ENCODE peak calls at places on chromosomes 7 and 10, in ten cellular contexts. One of them, this sample, is unnamed.

GRCh38 chr7:151590801-151591771 is 71.4 kb upstream of the RHEB start:
- DNase-seq in CD4-positive, alpha-beta T cell: no peak
- DNase-seq in RWPE1: no peak
- DNase-seq in GM13977: no peak
- DNase-seq in neural progenitor cell: no peak
- DNase-seq in GM06990: no peak
- DNase-seq in heart right ventricle: no peak
- DNase-seq in spleen: no peak
- DNase-seq in fibroblast of mammary gland: no peak
- DNase-seq in BJ: no peak
- DNase-seq in this sample: no peak

GRCh38 chr7:55233001-55233400 is 132.1 kb upstream of the LANCL2 start:
- DNase-seq in CD4-positive, alpha-beta T cell: no peak
- DNase-seq in RWPE1: no peak
- DNase-seq in GM13977: no peak
- DNase-seq in neural progenitor cell: no peak
- DNase-seq in GM06990: no peak
- DNase-seq in heart right ventricle: no peak
- DNase-seq in spleen: no peak
- DNase-seq in fibroblast of mammary gland: no peak
- DNase-seq in BJ: no peak
- DNase-seq in this sample: no peak

GRCh38 chr10:74213571-74214162 is 62.6 kb downstream of the ADK start:
- DNase-seq in CD4-positive, alpha-beta T cell: peak
- DNase-seq in RWPE1: peak
- DNase-seq in GM13977: peak
- DNase-seq in neural progenitor cell: no peak
- DNase-seq in GM06990: no peak
- DNase-seq in heart right ventricle: peak
- DNase-seq in spleen: no peak
- DNase-seq in fibroblast of mammary gland: peak
- DNase-seq in BJ: no peak
- DNase-seq in this sample: peak

GRCh38 chr7:116273918-116274301 is 63.6 kb downstream of the TES start:
- DNase-seq in CD4-positive, alpha-beta T cell: no peak
- DNase-seq in RWPE1: no peak
- DNase-seq in GM13977: no peak
- DNase-seq in neural progenitor cell: peak
- DNase-seq in GM06990: no peak
- DNase-seq in heart right ventricle: no peak
- DNase-seq in spleen: no peak
- DNase-seq in fibroblast of mammary gland: no peak
- DNase-seq in BJ: no peak
- DNase-seq in this sample: no peak

GRCh38 chr10:50464004-50464409 is 159.7 kb downstream of the SGMS1 start:
- DNase-seq in CD4-positive, alpha-beta T cell: no peak
- DNase-seq in RWPE1: no peak
- DNase-seq in GM13977: no peak
- DNase-seq in neural progenitor cell: no peak
- DNase-seq in GM06990: no peak
- DNase-seq in heart right ventricle: no peak
- DNase-seq in spleen: no peak
- DNase-seq in fibroblast of mammary gland: no peak
- DNase-seq in BJ: no peak
- DNase-seq in this sample: no peak

GRCh38 chr10:119817991-119818888 is 54.4 kb downstream of the MCMBP start:
- DNase-seq in CD4-positive, alpha-beta T cell: no peak
- DNase-seq in RWPE1: peak
- DNase-seq in GM13977: no peak
- DNase-seq in neural progenitor cell: peak
- DNase-seq in GM06990: peak
- DNase-seq in heart right ventricle: peak
- DNase-seq in spleen: peak
- DNase-seq in fibroblast of mammary gland: peak
- DNase-seq in BJ: no peak
- DNase-seq in this sample: no peak

GRCh38 chr7:126535176-126535575 is 717.6 kb downstream of the GRM8 start:
- DNase-seq in CD4-positive, alpha-beta T cell: no peak
- DNase-seq in RWPE1: no peak
- DNase-seq in GM13977: no peak
- DNase-seq in neural progenitor cell: no peak
- DNase-seq in GM06990: no peak
- DNase-seq in heart right ventricle: no peak
- DNase-seq in spleen: no peak
- DNase-seq in fibroblast of mammary gland: no peak
- DNase-seq in BJ: no peak
- DNase-seq in this sample: no peak

GRCh38 chr10:77041636-77042258 is 595.9 kb downstream of the KCNMA1 start:
- DNase-seq in CD4-positive, alpha-beta T cell: no peak
- DNase-seq in RWPE1: no peak
- DNase-seq in GM13977: no peak
- DNase-seq in neural progenitor cell: no peak
- DNase-seq in GM06990: no peak
- DNase-seq in heart right ventricle: no peak
- DNase-seq in spleen: no peak
- DNase-seq in fibroblast of mammary gland: no peak
- DNase-seq in BJ: no peak
- DNase-seq in this sample: no peak

GRCh38 chr7:51123322-51124021 is 193.1 kb downstream of the COBL start:
- DNase-seq in CD4-positive, alpha-beta T cell: peak
- DNase-seq in RWPE1: peak
- DNase-seq in GM13977: no peak
- DNase-seq in neural progenitor cell: no peak
- DNase-seq in GM06990: no peak
- DNase-seq in heart right ventricle: peak
- DNase-seq in spleen: no peak
- DNase-seq in fibroblast of mammary gland: peak
- DNase-seq in BJ: peak
- DNase-seq in this sample: peak

GRCh38 chr7:29194594-29195417 is at the start of gene CHN2:
- DNase-seq in CD4-positive, alpha-beta T cell: no peak
- DNase-seq in RWPE1: peak
- DNase-seq in GM13977: peak
- DNase-seq in neural progenitor cell: peak
- DNase-seq in GM06990: no peak
- DNase-seq in heart right ventricle: peak
- DNase-seq in spleen: peak
- DNase-seq in fibroblast of mammary gland: peak
- DNase-seq in BJ: no peak
- DNase-seq in this sample: peak

GRCh38 chr10:35574924-35575352 is 30.2 kb upstream of the GJD4 start:
- DNase-seq in CD4-positive, alpha-beta T cell: no peak
- DNase-seq in RWPE1: no peak
- DNase-seq in GM13977: no peak
- DNase-seq in neural progenitor cell: no peak
- DNase-seq in GM06990: no peak
- DNase-seq in heart right ventricle: no peak
- DNase-seq in spleen: no peak
- DNase-seq in fibroblast of mammary gland: peak
- DNase-seq in BJ: peak
- DNase-seq in this sample: no peak

GRCh38 chr10:49608925-49609282 is 1.2 kb upstream of the SLC18A3 start:
- DNase-seq in CD4-positive, alpha-beta T cell: no peak
- DNase-seq in RWPE1: no peak
- DNase-seq in GM13977: no peak
- DNase-seq in neural progenitor cell: peak
- DNase-seq in GM06990: no peak
- DNase-seq in heart right ventricle: no peak
- DNase-seq in spleen: peak
- DNase-seq in fibroblast of mammary gland: no peak
- DNase-seq in BJ: no peak
- DNase-seq in this sample: no peak

GRCh38 chr7:108000875-108001758 is 1.8 kb downstream of the LAMB1 start:
- DNase-seq in CD4-positive, alpha-beta T cell: no peak
- DNase-seq in RWPE1: no peak
- DNase-seq in GM13977: no peak
- DNase-seq in neural progenitor cell: peak
- DNase-seq in GM06990: no peak
- DNase-seq in heart right ventricle: peak
- DNase-seq in spleen: no peak
- DNase-seq in fibroblast of mammary gland: peak
- DNase-seq in BJ: no peak
- DNase-seq in this sample: no peak

GRCh38 chr7:66307591-66308215 is 102.6 kb downstream of the TPST1 start:
- DNase-seq in CD4-positive, alpha-beta T cell: no peak
- DNase-seq in RWPE1: no peak
- DNase-seq in GM13977: no peak
- DNase-seq in neural progenitor cell: no peak
- DNase-seq in GM06990: no peak
- DNase-seq in heart right ventricle: peak
- DNase-seq in spleen: no peak
- DNase-seq in fibroblast of mammary gland: peak
- DNase-seq in BJ: no peak
- DNase-seq in this sample: no peak

GRCh38 chr7:78499283-78499682 is 700.7 kb downstream of the PHTF2 start:
- DNase-seq in CD4-positive, alpha-beta T cell: no peak
- DNase-seq in RWPE1: no peak
- DNase-seq in GM13977: no peak
- DNase-seq in neural progenitor cell: no peak
- DNase-seq in GM06990: no peak
- DNase-seq in heart right ventricle: no peak
- DNase-seq in spleen: no peak
- DNase-seq in fibroblast of mammary gland: peak
- DNase-seq in BJ: no peak
- DNase-seq in this sample: no peak

DNA sequence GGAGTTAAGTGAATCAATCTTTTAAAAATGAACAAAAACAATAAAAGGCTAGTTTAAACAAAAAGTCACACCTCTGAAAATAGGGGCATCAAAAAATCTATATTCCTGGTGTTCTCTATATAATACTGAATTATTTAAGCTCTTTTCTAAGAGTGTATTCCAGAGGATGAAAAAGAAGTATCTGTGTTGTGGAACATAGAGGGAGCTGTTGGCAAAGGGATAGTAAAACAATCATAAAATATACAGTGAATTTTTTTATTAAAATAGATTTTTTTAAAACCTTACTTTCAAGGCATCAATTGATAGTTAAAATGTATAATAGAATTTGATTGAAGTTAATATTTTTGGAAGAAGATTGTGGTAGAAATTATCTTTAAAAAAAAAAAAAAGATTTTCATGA is 1409.1 kb upstream of the CELF2 start:
- DNase-seq in CD4-positive, alpha-beta T cell: no peak
- DNase-seq in RWPE1: no peak
- DNase-seq in GM13977: no peak
- DNase-seq in neural progenitor cell: no peak
- DNase-seq in GM06990: no peak
- DNase-seq in heart right ventricle: no peak
- DNase-seq in spleen: no peak
- DNase-seq in fibroblast of mammary gland: peak
- DNase-seq in BJ: no peak
- DNase-seq in this sample: no peak
- TF ChIP-seq CTCF in CD4-positive, alpha-beta T cell: no peak
- TF ChIP-seq CTCF in RWPE1: peak
- TF ChIP-seq CTCF in GM13977: peak
- TF ChIP-seq CTCF in neural progenitor cell: peak
- TF ChIP-seq CTCF in GM06990: peak
- TF ChIP-seq CTCF in heart right ventricle: peak
- TF ChIP-seq CTCF in spleen: no peak
- TF ChIP-seq CTCF in fibroblast of mammary gland: peak
- TF ChIP-seq CTCF in BJ: peak
- TF ChIP-seq CTCF in this sample: no peak

GRCh38 chr7:64651632-64652165 is 14.2 kb upstream of the ZNF107 start:
- DNase-seq in CD4-positive, alpha-beta T cell: no peak
- DNase-seq in RWPE1: no peak
- DNase-seq in GM13977: no peak
- DNase-seq in neural progenitor cell: no peak
- DNase-seq in GM06990: no peak
- DNase-seq in heart right ventricle: no peak
- DNase-seq in spleen: no peak
- DNase-seq in fibroblast of mammary gland: no peak
- DNase-seq in BJ: no peak
- DNase-seq in this sample: no peak
- TF ChIP-seq CTCF in CD4-positive, alpha-beta T cell: no peak
- TF ChIP-seq CTCF in RWPE1: no peak
- TF ChIP-seq CTCF in GM13977: no peak
- TF ChIP-seq CTCF in neural progenitor cell: no peak
- TF ChIP-seq CTCF in GM06990: no peak
- TF ChIP-seq CTCF in heart right ventricle: no peak
- TF ChIP-seq CTCF in spleen: no peak
- TF ChIP-seq CTCF in fibroblast of mammary gland: no peak
- TF ChIP-seq CTCF in BJ: no peak
- TF ChIP-seq CTCF in this sample: no peak

GRCh38 chr7:105589221-105590077 is 8.2 kb upstream of the EFCAB10 start:
- DNase-seq in CD4-positive, alpha-beta T cell: peak
- DNase-seq in RWPE1: peak
- DNase-seq in GM13977: peak
- DNase-seq in neural progenitor cell: peak
- DNase-seq in GM06990: peak
- DNase-seq in heart right ventricle: peak
- DNase-seq in spleen: no peak
- DNase-seq in fibroblast of mammary gland: peak
- DNase-seq in BJ: peak
- DNase-seq in this sample: peak
- TF ChIP-seq CTCF in CD4-positive, alpha-beta T cell: peak
- TF ChIP-seq CTCF in RWPE1: peak
- TF ChIP-seq CTCF in GM13977: peak
- TF ChIP-seq CTCF in neural progenitor cell: peak
- TF ChIP-seq CTCF in GM06990: peak
- TF ChIP-seq CTCF in heart right ventricle: peak
- TF ChIP-seq CTCF in spleen: peak
- TF ChIP-seq CTCF in fibroblast of mammary gland: peak
- TF ChIP-seq CTCF in BJ: peak
- TF ChIP-seq CTCF in this sample: peak

GRCh38 chr7:33806284-33807157 is 98.8 kb upstream of the BMPER start:
- DNase-seq in CD4-positive, alpha-beta T cell: no peak
- DNase-seq in RWPE1: no peak
- DNase-seq in GM13977: no peak
- DNase-seq in neural progenitor cell: peak
- DNase-seq in GM06990: no peak
- DNase-seq in heart right ventricle: no peak
- DNase-seq in spleen: no peak
- DNase-seq in fibroblast of mammary gland: peak
- DNase-seq in BJ: no peak
- DNase-seq in this sample: no peak

GRCh38 chr7:33807158-33807530 is 98.2 kb upstream of the BMPER start:
- DNase-seq in CD4-positive, alpha-beta T cell: no peak
- DNase-seq in RWPE1: no peak
- DNase-seq in GM13977: no peak
- DNase-seq in neural progenitor cell: no peak
- DNase-seq in GM06990: no peak
- DNase-seq in heart right ventricle: no peak
- DNase-seq in spleen: no peak
- DNase-seq in fibroblast of mammary gland: no peak
- DNase-seq in BJ: no peak
- DNase-seq in this sample: no peak

GRCh38 chr7:33809218-33809617 is 96.1 kb upstream of the BMPER start:
- DNase-seq in CD4-positive, alpha-beta T cell: no peak
- DNase-seq in RWPE1: no peak
- DNase-seq in GM13977: no peak
- DNase-seq in neural progenitor cell: no peak
- DNase-seq in GM06990: no peak
- DNase-seq in heart right ventricle: no peak
- DNase-seq in spleen: no peak
- DNase-seq in fibroblast of mammary gland: peak
- DNase-seq in BJ: no peak
- DNase-seq in this sample: no peak

GRCh38 chr7:33805630-33806233 is 99.6 kb upstream of the BMPER start:
- DNase-seq in CD4-positive, alpha-beta T cell: no peak
- DNase-seq in RWPE1: peak
- DNase-seq in GM13977: no peak
- DNase-seq in neural progenitor cell: no peak
- DNase-seq in GM06990: no peak
- DNase-seq in heart right ventricle: peak
- DNase-seq in spleen: no peak
- DNase-seq in fibroblast of mammary gland: peak
- DNase-seq in BJ: no peak
- DNase-seq in this sample: no peak

GRCh38 chr7:33807779-33808482 is 97.4 kb upstream of the BMPER start:
- DNase-seq in CD4-positive, alpha-beta T cell: no peak
- DNase-seq in RWPE1: peak
- DNase-seq in GM13977: no peak
- DNase-seq in neural progenitor cell: peak
- DNase-seq in GM06990: peak
- DNase-seq in heart right ventricle: no peak
- DNase-seq in spleen: no peak
- DNase-seq in fibroblast of mammary gland: peak
- DNase-seq in BJ: peak
- DNase-seq in this sample: peak
- TF ChIP-seq CTCF in CD4-positive, alpha-beta T cell: no peak
- TF ChIP-seq CTCF in RWPE1: peak
- TF ChIP-seq CTCF in GM13977: peak
- TF ChIP-seq CTCF in neural progenitor cell: peak
- TF ChIP-seq CTCF in GM06990: peak
- TF ChIP-seq CTCF in heart right ventricle: no peak
- TF ChIP-seq CTCF in spleen: no peak
- TF ChIP-seq CTCF in fibroblast of mammary gland: peak
- TF ChIP-seq CTCF in BJ: peak
- TF ChIP-seq CTCF in this sample: peak

This sample was measured in Calu3.